ENCODE peak calls at places on chromosomes 16 and 17, in ten cellular contexts. R is effector memory CD4-positive, alpha-beta T cell; H is CD8-positive, alpha-beta T cell; F is stomach; E is HCT116; G is left lung; L is ascending aorta; K is heart left ventricle; J is neural progenitor cell; Q is transverse colon. I is an unnamed sample.

GRCh38 chr17:17970699-17971430 is 1.3 kb downstream of the TOM1L2 start:
- DNase-seq in R (no peak), H (no peak), F (no peak), E (no peak), G (no peak), L (no peak), K (no peak), J (no peak), Q (no peak), I (no peak)

GRCh38 chr17:80362428-80363119 is 52.4 kb upstream of the ENDOV start:
- DNase-seq in R (no peak), H (no peak), F (no peak), E (no peak), G (no peak), L (no peak), K (peak; percentile 63), J (no peak), Q (no peak), I (peak; percentile 29)

GRCh38 chr17:44362964-44363612 is 565 bp downstream of the FAM171A2 start:
- DNase-seq in R (no peak), H (peak; percentile 13), F (no peak), E (no peak), G (no peak), L (no peak), K (no peak), J (peak; percentile 63), Q (no peak), I (no peak)

GRCh38 chr17:77733576-77734296 is 224.8 kb upstream of the TNRC6C start:
- DNase-seq in R (no peak), H (peak; percentile 4), F (no peak), E (no peak), G (no peak), L (no peak), K (no peak), J (no peak), Q (no peak), I (no peak)

GRCh38 chr17:44997733-44998520 is 29.8 kb upstream of the C1QL1 start:
- DNase-seq in R (no peak), H (no peak), F (no peak), E (no peak), G (no peak), L (no peak), K (peak; percentile 51), J (no peak), Q (no peak), I (no peak)

GRCh38 chr16:72990003-72990521 is 57.9 kb downstream of the ZFHX3 start:
- DNase-seq in R (no peak), H (no peak), F (peak; percentile 61), E (peak; percentile 31), G (no peak), L (peak; percentile 74), K (peak; percentile 74), J (peak; percentile 45), Q (peak; percentile 68), I (peak; percentile 60)

GRCh38 chr17:81453712-81454111 is 58.5 kb downstream of the BAHCC1 start:
- DNase-seq in R (no peak), H (peak; percentile 31), F (no peak), E (no peak), G (no peak), L (no peak), K (no peak), J (no peak), Q (no peak), I (no peak)

GRCh38 chr17:77528516-77529327 is 388.0 kb downstream of the SEC14L1 start:
- DNase-seq in R (no peak), H (peak; percentile 28), F (no peak), E (no peak), G (no peak), L (no peak), K (no peak), J (peak; percentile 86), Q (no peak), I (no peak)

GRCh38 chr17:40203131-40203530 is 16.0 kb upstream of the WIPF2 start:
- DNase-seq in R (no peak), H (no peak), F (no peak), E (no peak), G (no peak), L (no peak), K (no peak), J (no peak), Q (no peak), I (no peak)

GRCh38 chr16:87608400-87608985 is 6.2 kb downstream of the JPH3 start:
- DNase-seq in R (no peak), H (peak; percentile 45), F (peak; percentile 49), E (no peak), G (no peak), L (no peak), K (peak; percentile 67), J (peak; percentile 87), Q (peak; percentile 36), I (peak; percentile 62)

GRCh38 chr16:6483634-6484033 is 849.0 kb upstream of the RBFOX1 start:
- DNase-seq in R (no peak), H (no peak), F (no peak), E (no peak), G (peak; percentile 61), L (no peak), K (no peak), J (peak; percentile 82), Q (no peak), I (no peak)

GRCh38 chr17:62968445-62968923 is 2.4 kb downstream of the TANC2 start:
- DNase-seq in R (no peak), H (peak; percentile 50), F (peak; percentile 37), E (peak; percentile 83), G (no peak), L (no peak), K (no peak), J (peak; percentile 87), Q (peak; percentile 44), I (peak; percentile 35)

GRCh38 chr17:45784583-45785372 is 658 bp downstream of the CRHR1 start:
- DNase-seq in R (no peak), H (peak; percentile 29), F (peak; percentile 49), E (no peak), G (peak; percentile 80), L (no peak), K (no peak), J (peak; percentile 79), Q (no peak), I (peak; percentile 25)

GRCh38 chr16:1152123-1152638 is 725 bp upstream of the CACNA1H start:
- DNase-seq in R (no peak), H (peak; percentile 43), F (no peak), E (no peak), G (no peak), L (no peak), K (peak; percentile 37), J (peak; percentile 78), Q (no peak), I (no peak)

GRCh38 chr17:37083461-37083860 is 134.7 kb downstream of the AATF start:
- DNase-seq in R (no peak), H (no peak), F (no peak), E (no peak), G (no peak), L (no peak), K (no peak), J (no peak), Q (no peak), I (no peak)

GRCh38 chr16:84136331-84137125 is 8.4 kb downstream of the HSDL1 start:
- DNase-seq in R (no peak), H (no peak), F (no peak), E (no peak), G (no peak), L (no peak), K (no peak), J (peak; percentile 67), Q (no peak), I (no peak)
- H3K4me1 ChIP-seq in R (no peaks in the 10 kb centered on the region), H (peaks cover 7% of the 10 kb centered on the region), F (peaks cover 15% of the 10 kb centered on the region), E (peaks cover 20% of the 10 kb centered on the region), G (peaks cover 10% of the 10 kb centered on the region), L (no peaks in the 10 kb centered on the region), K (no peaks in the 10 kb centered on the region), J (peaks cover 48% of the 10 kb centered on the region), Q (no peaks in the 10 kb centered on the region), I (no peaks in the 10 kb centered on the region)

DNA sequence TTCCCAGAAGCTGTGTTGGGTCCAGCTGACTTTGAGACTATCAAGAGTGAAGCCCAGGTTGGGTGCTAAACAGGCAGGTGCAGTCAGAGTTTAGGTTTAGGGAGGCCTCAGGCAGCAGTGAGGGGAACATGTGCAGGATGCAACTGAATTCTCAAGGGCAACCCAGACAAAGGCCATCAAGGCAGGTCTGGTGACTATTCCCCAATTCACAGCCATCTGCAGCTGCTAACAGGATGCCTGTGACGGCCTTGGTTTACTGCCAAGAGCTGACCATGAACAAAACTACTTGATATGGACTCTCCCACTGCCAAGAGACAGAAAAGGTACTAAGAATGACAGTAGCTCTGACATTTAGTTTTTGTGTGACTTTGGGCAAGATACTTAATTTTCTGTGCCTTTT is 45.2 kb upstream of the BCAR1 start:
- DNase-seq in R (no peak), H (no peak), F (no peak), E (no peak), G (no peak), L (no peak), K (peak; percentile 83), J (no peak), Q (no peak), I (peak; percentile 83)
- H3K36me3 ChIP-seq in R (peaks cover 40% of the 10 kb centered on the region), H (peaks cover 8% of the 10 kb centered on the region), F (peaks cover 83% of the 10 kb centered on the region), E (peaks cover 6% of the 10 kb centered on the region), G (no peaks in the 10 kb centered on the region), L (peaks cover 50% of the 10 kb centered on the region), K (peaks cover 56% of the 10 kb centered on the region), J (no peaks in the 10 kb centered on the region), Q (no peaks in the 10 kb centered on the region), I (no peaks in the 10 kb centered on the region)

GRCh38 chr16:75794426-75794825 is 68.1 kb upstream of the CPHXL start:
- DNase-seq in R (no peak), H (no peak), F (no peak), E (no peak), G (no peak), L (no peak), K (no peak), J (no peak), Q (no peak), I (no peak)
- H3K4me1 ChIP-seq in R (no peaks in the 10 kb centered on the region), H (no peaks in the 10 kb centered on the region), F (no peaks in the 10 kb centered on the region), E (no peaks in the 10 kb centered on the region), G (no peaks in the 10 kb centered on the region), L (no peaks in the 10 kb centered on the region), K (no peaks in the 10 kb centered on the region), J (no peaks in the 10 kb centered on the region), Q (no peaks in the 10 kb centered on the region), I (no peaks in the 10 kb centered on the region)

GRCh38 chr16:30084816-30085159 is 6.9 kb downstream of the TBX6 start:
- DNase-seq in R (no peak), H (no peak), F (no peak), E (no peak), G (no peak), L (no peak), K (peak; percentile 42), J (no peak), Q (no peak), I (no peak)

GRCh38 chr16:30083216-30084055 is 7.6 kb downstream of the PPP4C start:
- DNase-seq in R (no peak), H (no peak), F (no peak), E (no peak), G (no peak), L (no peak), K (peak; percentile 25), J (no peak), Q (no peak), I (no peak)

GRCh38 chr16:30085247-30085646 is 6.5 kb downstream of the TBX6 start:
- DNase-seq in R (no peak), H (no peak), F (no peak), E (no peak), G (no peak), L (no peak), K (peak; percentile 27), J (no peak), Q (no peak), I (no peak)

GRCh38 chr16:30085820-30086219 is 5.9 kb downstream of the TBX6 start:
- DNase-seq in R (no peak), H (no peak), F (no peak), E (no peak), G (no peak), L (no peak), K (peak; percentile 17), J (no peak), Q (no peak), I (no peak)

GRCh38 chr16:30084096-30084815 is 7.5 kb downstream of the TBX6 start:
- DNase-seq in R (no peak), H (no peak), F (no peak), E (no peak), G (no peak), L (no peak), K (peak; percentile 19), J (no peak), Q (no peak), I (no peak)
- H3K36me3 ChIP-seq in R (peaks cover 54% of the 10 kb centered on the region), H (peaks cover 33% of the 10 kb centered on the region), F (peaks cover 78% of the 10 kb centered on the region), E (peaks cover 30% of the 10 kb centered on the region), G (no peaks in the 10 kb centered on the region), L (peaks cover 62% of the 10 kb centered on the region), K (peaks cover 61% of the 10 kb centered on the region), J (no peaks in the 10 kb centered on the region), Q (no peaks in the 10 kb centered on the region), I (no peaks in the 10 kb centered on the region)